ENCODE peak calls at places on chromosomes 5 and 9, in nine cellular contexts. Z is H1, N is trophoblast cell, B is endodermal cell, X is mesenchymal stem cell, E is uterus, K is adrenal gland, C is Panc1, H is HepG2. Y is an unnamed sample. For H3K4me1, the result is how much of the 10 kb centered on the place peaks cover.

GRCh38 chr5:154779105-154779504 is 23.9 kb downstream of the LARP1 start:
- DNase-seq in H (peak), X (peak), C (peak), E (no peak), Z (no peak), B (no peak), K (peak), N (peak), Y (no peak)

GRCh38 chr9:13279284-13280162 is at the start of gene MPDZ:
- DNase-seq in Z (peak), E (peak), X (peak), C (no peak), N (peak), B (peak), H (peak), K (peak), Y (peak)

GRCh38 chr5:66807743-66808142 is 211.6 kb downstream of the MAST4 start:
- DNase-seq in H (peak), X (peak), B (no peak), E (no peak), Z (no peak), K (peak), C (no peak), N (no peak), Y (peak)

GRCh38 chr9:17847908-17848307 is 269.0 kb downstream of the SH3GL2 start:
- DNase-seq in N (no peak), C (no peak), H (no peak), B (no peak), Z (no peak), X (no peak), K (no peak), E (no peak), Y (no peak)

GRCh38 chr9:79013715-79014610 is 557.8 kb upstream of the TLE4 start:
- DNase-seq in H (no peak), E (no peak), C (no peak), X (peak), N (peak), B (no peak), Z (no peak), K (no peak), Y (peak)

GRCh38 chr5:159912033-159912800 is 4.1 kb upstream of the ADRA1B start:
- DNase-seq in H (no peak), Z (no peak), C (no peak), B (no peak), N (peak), K (peak), X (peak), E (no peak), Y (peak)

GRCh38 chr5:115209279-115209678 is 39.6 kb upstream of the TRIM36 start:
- DNase-seq in C (no peak), H (no peak), B (no peak), X (peak), K (peak), N (no peak), E (no peak), Z (no peak), Y (no peak)

GRCh38 chr5:96321371-96321770 is 111.7 kb downstream of the PCSK1 start:
- DNase-seq in H (no peak), E (no peak), X (no peak), K (no peak), C (no peak), Z (no peak), B (no peak), N (peak), Y (no peak)

GRCh38 chr5:143730112-143730801 is 81.7 kb upstream of the HMHB1 start:
- DNase-seq in H (no peak), C (no peak), K (no peak), Z (no peak), X (no peak), E (no peak), N (no peak), B (no peak), Y (no peak)

GRCh38 chr9:88678431-88678830 is 143.5 kb downstream of the NXNL2 start:
- DNase-seq in X (no peak), C (no peak), Z (no peak), E (no peak), N (no peak), B (no peak), K (no peak), H (no peak), Y (no peak)

GRCh38 chr5:65156933-65157332 is 324.8 kb downstream of the ADAMTS6 start:
- DNase-seq in Z (no peak), E (no peak), N (no peak), C (no peak), X (no peak), K (no peak), H (no peak), B (no peak), Y (no peak)

GRCh38 chr9:70613024-70613768 is 198.7 kb upstream of the KLF9 start:
- DNase-seq in K (no peak), E (no peak), N (no peak), B (no peak), Z (no peak), C (no peak), X (no peak), H (no peak), Y (no peak)

GRCh38 chr5:138542120-138542955 is 698 bp downstream of the ETF1 start:
- DNase-seq in B (peak), C (no peak), Z (peak), H (no peak), X (no peak), N (no peak), E (no peak), K (no peak), Y (peak)

GRCh38 chr5:123157797-123158528 is 68.9 kb downstream of the PRDM6 start:
- DNase-seq in C (no peak), Z (no peak), B (no peak), N (no peak), H (no peak), K (no peak), X (peak), E (no peak), Y (peak)

GRCh38 chr9:92890761-92891160 is 12.9 kb upstream of the ZNF484 start:
- DNase-seq in Z (no peak), E (no peak), C (no peak), B (no peak), X (no peak), K (no peak), H (no peak), N (no peak), Y (no peak)

GRCh38 chr5:172701336-172702061 is 60.4 kb downstream of the NEURL1B start:
- DNase-seq in H (no peak), N (no peak), B (no peak), Z (no peak), C (no peak), K (no peak), E (no peak), X (no peak), Y (no peak)

GRCh38 chr5:144369001-144369400 is 198.3 kb downstream of the KCTD16 start:
- DNase-seq in Z (no peak), B (no peak), H (no peak), C (no peak), K (no peak), N (no peak), E (no peak), X (no peak), Y (no peak)

GRCh38 chr5:179588166-179588565 is 35.3 kb downstream of the HNRNPH1 start:
- DNase-seq in H (no peak), Z (no peak), N (no peak), X (peak), C (no peak), B (no peak), E (no peak), K (no peak), Y (no peak)

GRCh38 chr9:122350577-122351355 is 20.1 kb upstream of the PTGS1 start:
- DNase-seq in N (peak), X (peak), Z (no peak), C (peak), K (peak), H (peak), E (peak), B (peak), Y (peak)

GRCh38 chr9:72946821-72947220 is 6.0 kb downstream of the ALDH1A1 start:
- DNase-seq in K (no peak), C (no peak), B (no peak), H (no peak), N (no peak), Z (no peak), X (no peak), E (no peak), Y (no peak)
- H3K4me1 ChIP-seq in K (under half), C (under half), B (under half), H (half or more), N (under half), Z (under half), X (under half), E (under half), Y (under half)

GRCh38 chr9:6413365-6414263 is 615 bp downstream of the UHRF2 start:
- DNase-seq in X (no peak), Z (no peak), N (peak), C (no peak), E (no peak), H (no peak), K (no peak), B (peak), Y (no peak)

GRCh38 chr9:6414291-6414690 is 1.3 kb downstream of the UHRF2 start:
- DNase-seq in E (no peak), H (no peak), Z (no peak), C (no peak), B (no peak), X (peak), K (no peak), N (peak), Y (peak)

GRCh38 chr9:6415266-6415665 is 2.3 kb downstream of the UHRF2 start:
- DNase-seq in X (peak), Z (no peak), N (no peak), B (no peak), H (no peak), E (no peak), K (no peak), C (no peak), Y (no peak)

GRCh38 chr9:6418764-6419163 is 5.8 kb downstream of the UHRF2 start:
- DNase-seq in N (no peak), H (no peak), K (no peak), B (no peak), Z (no peak), C (no peak), E (no peak), X (no peak), Y (no peak)

DNA sequence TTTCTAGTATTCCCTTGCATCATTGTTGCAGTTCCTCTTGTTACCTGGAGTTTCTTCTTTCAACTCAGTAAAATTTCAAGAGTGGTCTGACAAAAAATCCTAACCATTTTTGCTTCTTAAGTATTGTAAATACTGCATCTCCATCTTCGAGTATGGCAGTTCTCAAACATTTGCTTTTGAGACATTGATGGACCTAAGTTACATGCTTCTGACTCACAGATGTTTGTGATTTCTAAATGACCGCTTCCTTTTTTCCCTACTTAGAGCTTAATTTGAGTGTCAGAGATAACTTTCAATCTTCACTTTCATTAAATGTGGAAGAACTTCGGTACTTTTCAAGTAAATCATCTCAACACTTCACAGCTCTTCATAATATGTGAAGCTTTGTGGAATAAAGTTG is 4.2 kb downstream of the UHRF2 start:
- DNase-seq in K (no peak), N (no peak), Z (no peak), C (no peak), B (no peak), E (no peak), H (no peak), X (peak), Y (no peak)
- H3K4me1 ChIP-seq in K (under half), N (under half), Z (under half), C (under half), B (under half), E (under half), H (under half), X (under half), Y (under half)

GRCh38 chr5:151684690-151685361 is 1.9 kb downstream of the SPARC start:
- DNase-seq in N (peak), K (peak), E (peak), Z (peak), X (peak), C (no peak), H (no peak), B (peak), Y (peak)
- H3K4me1 ChIP-seq in N (under half), K (half or more), E (under half), Z (under half), X (under half), C (under half), H (under half), B (under half), Y (half or more)

GRCh38 chr9:72362680-72363139 is 2.3 kb downstream of the ZFAND5 start:
- DNase-seq in K (peak), N (no peak), E (peak), H (peak), Z (no peak), C (peak), B (peak), X (peak), Y (peak)

GRCh38 chr9:72364679-72365524 is at the start of gene ZFAND5:
- DNase-seq in K (peak), B (peak), X (peak), H (peak), Z (peak), E (peak), C (peak), N (peak), Y (peak)

GRCh38 chr9:72363908-72364678 is 915 bp downstream of the ZFAND5 start:
- DNase-seq in N (no peak), K (peak), X (peak), C (no peak), H (peak), B (peak), E (peak), Z (no peak), Y (peak)

GRCh38 chr9:72362118-72362531 is 2.9 kb downstream of the ZFAND5 start:
- DNase-seq in H (peak), K (no peak), N (no peak), C (no peak), B (no peak), Z (no peak), E (no peak), X (peak), Y (peak)

DNA sequence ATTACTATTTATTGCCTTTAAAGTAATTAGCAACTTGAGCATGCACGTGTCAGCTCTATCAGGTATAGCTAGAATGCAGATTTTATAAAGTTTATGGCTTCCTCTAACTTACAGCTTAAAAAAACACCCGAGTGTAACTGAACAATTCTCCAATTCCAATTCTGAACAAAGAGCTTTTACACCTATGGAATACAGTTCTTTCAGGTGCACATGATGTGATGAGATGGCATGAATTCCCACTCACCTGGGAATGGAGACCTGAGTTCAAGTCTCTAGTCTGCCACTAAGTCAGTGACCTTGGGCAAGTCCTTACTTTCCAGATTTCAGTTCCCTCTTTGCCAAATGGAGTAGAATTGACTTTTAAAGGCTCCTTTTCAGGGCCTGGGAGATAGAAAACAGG is 1.8 kb downstream of the ZFAND5 start:
- DNase-seq in K (no peak), C (no peak), H (no peak), E (no peak), X (peak), Z (no peak), B (no peak), N (no peak), Y (peak)
- H3K4me1 ChIP-seq in K (under half), C (under half), H (half or more), E (under half), X (under half), Z (under half), B (under half), N (under half), Y (under half)

DNA sequence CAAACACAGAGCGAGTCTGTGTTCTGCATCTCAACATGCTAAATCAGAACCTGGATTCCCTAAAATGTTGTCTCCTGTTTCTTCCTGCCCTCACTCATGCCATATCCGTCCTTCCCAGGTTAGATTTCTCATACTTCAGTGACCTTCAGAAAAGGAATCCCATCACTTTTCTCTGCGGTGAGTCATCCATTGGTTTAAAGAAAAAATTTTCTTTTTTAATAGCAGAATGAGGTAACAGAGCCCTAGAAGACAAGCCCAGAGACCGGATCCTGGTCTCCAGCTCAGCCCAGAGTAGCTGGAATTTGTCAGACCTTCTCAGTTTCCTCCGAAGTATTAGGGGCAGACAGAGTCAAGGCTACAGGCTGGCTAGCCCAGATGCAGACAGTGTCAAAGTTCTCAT is 143.2 kb upstream of the DMRT1 start:
- DNase-seq in C (no peak), Z (no peak), K (no peak), X (peak), N (no peak), E (no peak), H (no peak), B (no peak), Y (peak)
- H3K4me1 ChIP-seq in C (under half), Z (under half), K (under half), X (under half), N (half or more), E (under half), H (half or more), B (under half), Y (half or more)

DNA sequence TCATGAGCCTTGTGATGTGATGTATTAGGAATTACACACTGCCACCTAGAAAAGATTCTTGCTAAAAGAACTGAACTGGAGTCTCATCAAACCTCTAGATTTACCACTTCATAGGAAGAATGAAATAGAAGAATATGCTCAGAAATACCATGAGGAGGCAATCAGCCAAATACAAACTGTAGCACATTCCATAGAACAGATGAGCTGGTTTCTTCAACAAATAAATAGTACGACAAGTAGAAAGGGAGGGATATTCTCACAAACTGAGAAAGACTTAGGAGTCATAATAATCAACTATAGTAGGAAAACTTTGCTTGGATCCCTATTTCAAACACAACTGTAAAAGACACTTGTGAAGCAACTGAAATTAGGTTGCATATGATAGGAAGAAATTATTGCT is 15.4 kb downstream of the PLGRKT start:
- DNase-seq in B (no peak), E (no peak), Z (no peak), K (no peak), N (no peak), X (no peak), H (no peak), C (no peak), Y (no peak)
- H3K4me1 ChIP-seq in B (under half), E (under half), Z (under half), K (under half), N (under half), X (under half), H (under half), C (under half), Y (under half)

GRCh38 chr9:93947409-93948070 is 7.6 kb downstream of the BARX1 start:
- DNase-seq in E (no peak), N (no peak), H (no peak), C (no peak), B (peak), X (no peak), Z (no peak), K (no peak), Y (no peak)
- H3K4me1 ChIP-seq in E (under half), N (under half), H (under half), C (under half), B (under half), X (under half), Z (under half), K (under half), Y (under half)

DNA sequence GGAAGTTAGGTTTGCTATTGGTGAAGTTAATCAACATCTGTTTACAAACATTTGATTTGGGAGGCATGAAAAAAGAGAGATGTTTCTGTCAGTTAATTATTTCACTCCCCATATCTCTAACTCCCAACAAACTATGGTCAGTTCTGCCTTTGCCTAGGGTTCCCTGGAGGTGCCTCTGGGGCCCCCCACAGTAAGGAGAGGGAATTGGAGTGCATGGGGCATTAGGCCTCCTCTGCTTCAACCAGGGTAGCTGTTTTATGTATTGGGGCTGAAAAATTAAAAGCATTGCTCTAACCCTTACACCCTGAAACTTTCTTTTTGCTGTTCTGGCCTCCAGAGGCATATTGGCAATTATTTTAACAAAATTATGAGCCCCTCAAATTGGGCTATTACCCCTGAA is 32.3 kb downstream of the RUSC2 start:
- DNase-seq in K (no peak), E (no peak), Z (no peak), H (no peak), C (no peak), N (no peak), B (no peak), X (no peak), Y (no peak)
- H3K4me1 ChIP-seq in K (under half), E (under half), Z (under half), H (half or more), C (half or more), N (under half), B (under half), X (under half), Y (half or more)

DNA sequence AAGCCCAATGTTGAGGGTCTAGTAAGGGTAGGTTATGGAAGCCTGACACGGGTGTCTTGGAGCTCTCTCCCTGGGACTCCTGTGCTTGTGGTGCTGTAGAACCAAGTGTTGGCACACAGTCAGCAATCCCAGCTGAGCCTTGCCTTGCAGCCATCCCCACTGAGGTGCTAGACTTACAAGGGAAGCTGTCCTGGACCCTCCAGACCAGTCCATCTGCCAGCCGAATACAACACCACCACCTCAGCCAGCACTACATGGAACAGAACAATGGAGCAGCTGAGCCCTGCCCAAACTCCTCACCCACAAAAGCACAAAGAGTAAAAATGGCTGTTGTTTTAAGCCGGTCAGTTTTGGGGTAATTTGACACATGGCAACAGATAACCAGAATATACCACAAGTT is 90.5 kb upstream of the DNAH5 start:
- DNase-seq in B (peak), H (no peak), K (no peak), E (no peak), Z (no peak), N (no peak), X (no peak), C (no peak), Y (no peak)
- H3K4me1 ChIP-seq in B (under half), H (under half), K (under half), E (under half), Z (under half), N (under half), X (under half), C (under half), Y (half or more)